ENCODE peak calls at places on chromosomes 2 and 18, in seven cellular contexts. Q, Y, F, G, T, B and N are unnamed samples.

GRCh38 chr18:49621851-49622351 is 60.0 kb downstream of the LIPG start:
- DNase-seq in Q (no peak), Y (no peak), F (no peak), G (no peak), T (no peak), B (no peak), N (no peak)

GRCh38 chr2:238376884-238377391 is 49.8 kb upstream of the ASB1 start:
- DNase-seq in Q (no peak), Y (no peak), F (no peak), G (no peak), T (no peak), B (peak), N (no peak)

GRCh38 chr18:48897531-48897930 is 53.2 kb downstream of the SMAD7 start:
- DNase-seq in Q (no peak), Y (no peak), F (no peak), G (no peak), T (no peak), B (peak), N (no peak)

GRCh38 chr2:198662916-198663315 is 794.8 kb downstream of the SATB2 start:
- DNase-seq in Q (no peak), Y (no peak), F (no peak), G (no peak), T (no peak), B (peak), N (no peak)

GRCh38 chr2:176134978-176135575 is 5.6 kb downstream of the HOXD8 start:
- DNase-seq in Q (no peak), Y (no peak), F (no peak), G (no peak), T (no peak), B (no peak), N (no peak)

GRCh38 chr2:96138146-96139145 is at the start of gene ASTL:
- DNase-seq in Q (no peak), Y (peak), F (no peak), G (peak), T (peak), B (peak), N (peak)

GRCh38 chr18:72692086-72692485 is 147.9 kb upstream of the CBLN2 start:
- DNase-seq in Q (no peak), Y (no peak), F (no peak), G (no peak), T (no peak), B (no peak), N (no peak)

GRCh38 chr2:25330273-25330672 is 11.5 kb downstream of the DNMT3A start:
- DNase-seq in Q (no peak), Y (no peak), F (no peak), G (no peak), T (no peak), B (no peak), N (peak)

GRCh38 chr2:8346238-8346637 is 335.6 kb upstream of the ID2 start:
- DNase-seq in Q (no peak), Y (no peak), F (no peak), G (no peak), T (no peak), B (no peak), N (no peak)

GRCh38 chr2:1518501-1518821 is 105.2 kb downstream of the TPO start:
- DNase-seq in Q (no peak), Y (no peak), F (no peak), G (no peak), T (no peak), B (no peak), N (no peak)

GRCh38 chr2:68993660-68994059 is 19.2 kb downstream of the GKN1 start:
- DNase-seq in Q (no peak), Y (no peak), F (no peak), G (no peak), T (no peak), B (no peak), N (no peak)

GRCh38 chr2:212936572-212936971 is 214.8 kb downstream of the IKZF2 start:
- DNase-seq in Q (no peak), Y (no peak), F (no peak), G (no peak), T (no peak), B (no peak), N (no peak)

GRCh38 chr2:197215988-197216979 is 94.3 kb downstream of the ANKRD44 start:
- DNase-seq in Q (no peak), Y (peak), F (no peak), G (no peak), T (no peak), B (peak), N (no peak)